ENCODE peak calls at places on chromosomes 13 and 19, in eight cellular contexts. E is heart right ventricle, X is osteoblast, V is A673, B is neuronal stem cell, T is PC-9, W is pancreas, Z is fibroblast of lung. O is an unnamed sample. For H3K4me1, the result is how much of the 10 kb centered on the place peaks cover.

GRCh38 chr13:101829484-101829883 is 377.0 kb downstream of the ITGBL1 start:
- DNase-seq in V (no peak), W (no peak), E (no peak), Z (no peak), X (no peak), T (no peak), B (no peak), O (no peak)

GRCh38 chr19:15948223-15949058 is at the start of gene OR10H4:
- DNase-seq in B (no peak), T (no peak), X (no peak), E (no peak), V (no peak), W (no peak), Z (no peak), O (no peak)

GRCh38 chr13:81610613-81611012 is 1269.7 kb upstream of the SPRY2 start:
- DNase-seq in E (no peak), Z (no peak), X (no peak), T (no peak), V (no peak), W (no peak), B (no peak), O (no peak)

GRCh38 chr19:4386038-4386782 is 14.1 kb downstream of the SH3GL1 start:
- DNase-seq in V (no peak), W (no peak), B (no peak), X (peak), E (no peak), Z (no peak), T (no peak), O (no peak)

GRCh38 chr19:46713781-46714522 is 3.0 kb downstream of the PRKD2 start:
- DNase-seq in B (no peak), Z (peak), E (peak), X (peak), W (peak), T (peak), V (peak), O (peak)

GRCh38 chr19:30358319-30358718 is 13.9 kb upstream of the ZNF536 start:
- DNase-seq in W (no peak), Z (no peak), V (no peak), E (no peak), T (no peak), X (peak), B (no peak), O (no peak)

GRCh38 chr19:54162241-54162805 is 2.8 kb upstream of the LENG1 start:
- DNase-seq in X (peak), V (peak), B (no peak), E (peak), T (peak), Z (peak), W (peak), O (peak)

GRCh38 chr19:16330811-16331690 is 6.4 kb downstream of the KLF2 start:
- DNase-seq in T (peak), W (no peak), X (peak), B (no peak), V (no peak), Z (no peak), E (no peak), O (no peak)

GRCh38 chr19:55165952-55166529 is 372 bp downstream of the DNAAF3 start:
- DNase-seq in E (peak), B (peak), T (peak), Z (peak), W (peak), X (peak), V (peak), O (peak)

GRCh38 chr13:38980628-38981078 is 10.0 kb downstream of the STOML3 start:
- DNase-seq in Z (peak), V (no peak), X (no peak), B (peak), E (no peak), T (no peak), W (no peak), O (no peak)

GRCh38 chr13:48804836-48805601 is 151.3 kb downstream of the CYSLTR2 start:
- DNase-seq in X (no peak), E (no peak), V (no peak), B (no peak), Z (peak), W (no peak), T (no peak), O (no peak)

GRCh38 chr13:31101511-31102170 is 60.1 kb downstream of the HSPH1 start:
- DNase-seq in W (no peak), V (no peak), X (peak), E (peak), B (no peak), T (no peak), Z (no peak), O (no peak)
- H3K4me1 ChIP-seq in W (under half), V (under half), X (under half), E (under half), B (under half), T (under half), Z (under half), O (under half)

GRCh38 chr19:39140594-39140993 is 15.0 kb downstream of the PAK4 start:
- DNase-seq in X (peak), B (no peak), W (no peak), E (no peak), Z (no peak), T (no peak), V (no peak), O (no peak)
- H3K4me1 ChIP-seq in X (under half), B (under half), W (under half), E (under half), Z (under half), T (under half), V (under half), O (under half)

GRCh38 chr13:114048463-114048862 is 74.6 kb upstream of the C13orf46 start:
- DNase-seq in B (no peak), E (no peak), Z (no peak), W (no peak), T (no peak), V (no peak), X (no peak), O (no peak)

GRCh38 chr13:114046447-114046846 is 72.6 kb upstream of the C13orf46 start:
- DNase-seq in X (no peak), E (no peak), B (no peak), Z (no peak), T (no peak), W (no peak), V (no peak), O (no peak)

GRCh38 chr13:114049026-114049425 is 75.2 kb upstream of the C13orf46 start:
- DNase-seq in X (no peak), V (no peak), E (no peak), W (no peak), T (no peak), Z (no peak), B (no peak), O (no peak)

GRCh38 chr13:114045113-114045735 is 71.3 kb upstream of the C13orf46 start:
- DNase-seq in T (no peak), Z (peak), W (no peak), X (no peak), B (no peak), V (no peak), E (no peak), O (no peak)

GRCh38 chr13:114047358-114047881 is 73.5 kb upstream of the C13orf46 start:
- DNase-seq in B (no peak), E (no peak), X (no peak), W (no peak), Z (no peak), T (no peak), V (no peak), O (peak)
- H3K4me1 ChIP-seq in B (under half), E (under half), X (under half), W (under half), Z (under half), T (under half), V (under half), O (under half)

DNA sequence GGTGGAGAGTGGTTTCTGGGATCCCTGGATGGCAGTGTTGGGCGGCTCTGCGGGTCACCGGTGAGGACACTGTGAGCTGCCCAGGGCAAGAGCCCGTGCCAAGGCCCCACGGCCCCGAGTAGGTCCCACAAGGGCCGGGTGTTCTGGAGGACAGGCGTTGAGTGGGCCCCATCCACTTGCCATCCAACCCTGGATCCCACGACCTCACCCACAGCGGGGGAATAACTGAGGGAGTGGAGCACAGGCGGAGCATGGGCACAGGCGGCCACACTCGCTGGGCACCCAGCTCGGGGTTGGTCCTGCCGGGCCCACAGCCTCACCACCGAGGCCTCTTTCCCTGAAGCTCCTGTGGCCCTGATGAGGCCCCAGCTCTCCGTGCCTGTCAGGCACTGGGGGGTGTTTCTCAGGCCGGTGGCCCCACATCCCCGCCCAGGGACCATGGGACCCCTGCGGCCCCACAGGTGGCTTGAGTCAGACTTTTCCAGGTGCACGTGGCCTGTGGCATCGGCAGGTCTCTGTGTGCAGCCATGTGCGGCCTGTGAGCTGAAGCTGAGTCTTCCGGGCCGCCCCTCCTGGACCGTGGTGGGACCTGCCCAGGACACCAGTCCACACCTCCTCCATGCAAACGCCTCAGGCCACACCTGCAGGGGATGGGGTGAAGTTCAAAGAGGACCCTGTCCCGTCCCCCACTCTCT is 16.6 kb downstream of the TMEM255B start:
- DNase-seq in B (no peak), X (peak), Z (no peak), E (no peak), W (no peak), V (no peak), T (no peak), O (no peak)
- H3K4me1 ChIP-seq in B (under half), X (under half), Z (under half), E (under half), W (under half), V (under half), T (under half), O (under half)